ENCODE peak calls at places on chromosomes 13 and 19, in four cellular contexts. One of them, this sample, is unnamed.
A peak's percentile ranks its signal among the peaks of the same experiment; 100 is the strongest.

GRCh38 chr19:51473009-51473707 is 5.2 kb upstream of the CEACAM18 start:
- DNase-seq in fibroblast of lung: peak; percentile 23
- DNase-seq in K562: peak; percentile 80
- DNase-seq in mammary epithelial cell: peak; percentile 50
- DNase-seq in this sample: peak; percentile 87

GRCh38 chr19:18587962-18588610 is 512 bp upstream of the REX1BD start:
- DNase-seq in fibroblast of lung: no peak
- DNase-seq in K562: no peak
- DNase-seq in mammary epithelial cell: no peak
- DNase-seq in this sample: no peak

GRCh38 chr19:18745931-18746330 is 45.2 kb downstream of the COMP start:
- DNase-seq in K562: no peak
- DNase-seq in mammary epithelial cell: no peak
- DNase-seq in fibroblast of lung: no peak
- DNase-seq in this sample: no peak

GRCh38 chr19:6734096-6734696 is 3.2 kb downstream of the GPR108 start:
- DNase-seq in K562: no peak
- DNase-seq in fibroblast of lung: no peak
- DNase-seq in mammary epithelial cell: no peak
- DNase-seq in this sample: no peak

GRCh38 chr13:70623260-70623659 is 515.0 kb upstream of the KLHL1 start:
- DNase-seq in mammary epithelial cell: no peak
- DNase-seq in K562: no peak
- DNase-seq in fibroblast of lung: peak; percentile 3
- DNase-seq in this sample: no peak

GRCh38 chr13:73722120-73722519 is 412.1 kb downstream of the KLF12 start:
- DNase-seq in K562: no peak
- DNase-seq in mammary epithelial cell: peak; percentile 94
- DNase-seq in fibroblast of lung: peak; percentile 86
- DNase-seq in this sample: peak; percentile 58

GRCh38 chr13:40445557-40445990 is 220.9 kb downstream of the FOXO1 start:
- DNase-seq in fibroblast of lung: peak; percentile 97
- DNase-seq in mammary epithelial cell: peak; percentile 98
- DNase-seq in K562: no peak
- DNase-seq in this sample: peak; percentile 14

GRCh38 chr19:1270168-1270853 is 1.2 kb downstream of the CIRBP start:
- DNase-seq in mammary epithelial cell: no peak
- DNase-seq in K562: no peak
- DNase-seq in fibroblast of lung: no peak
- DNase-seq in this sample: peak; percentile 17

GRCh38 chr19:7257148-7258041 is 36.8 kb downstream of the INSR start:
- DNase-seq in fibroblast of lung: peak; percentile 85
- DNase-seq in mammary epithelial cell: peak; percentile 76
- DNase-seq in K562: peak; percentile 24
- DNase-seq in this sample: no peak

GRCh38 chr13:107242138-107242537 is 674.2 kb upstream of the ARGLU1 start:
- DNase-seq in K562: no peak
- DNase-seq in fibroblast of lung: no peak
- DNase-seq in mammary epithelial cell: no peak
- DNase-seq in this sample: no peak

GRCh38 chr19:17996826-17997316 is 11.1 kb upstream of the ARRDC2 start:
- DNase-seq in fibroblast of lung: peak; percentile 29
- DNase-seq in mammary epithelial cell: peak; percentile 51
- DNase-seq in K562: peak; percentile 82
- DNase-seq in this sample: peak; percentile 85

GRCh38 chr19:39252458-39252857 is 3.8 kb upstream of the IFNL4 start:
- DNase-seq in mammary epithelial cell: no peak
- DNase-seq in fibroblast of lung: no peak
- DNase-seq in K562: no peak
- DNase-seq in this sample: no peak

GRCh38 chr19:39193785-39194184 is 3.0 kb upstream of the NCCRP1 start:
- DNase-seq in K562: no peak
- DNase-seq in fibroblast of lung: no peak
- DNase-seq in mammary epithelial cell: no peak
- DNase-seq in this sample: no peak

GRCh38 chr13:30303269-30303668 is 4.1 kb downstream of the KATNAL1 start:
- DNase-seq in K562: no peak
- DNase-seq in fibroblast of lung: no peak
- DNase-seq in mammary epithelial cell: no peak
- DNase-seq in this sample: no peak

GRCh38 chr13:99045396-99045795 is 67.5 kb upstream of the DOCK9 start:
- DNase-seq in K562: no peak
- DNase-seq in mammary epithelial cell: no peak
- DNase-seq in fibroblast of lung: peak; percentile 67
- DNase-seq in this sample: no peak

GRCh38 chr13:106182404-106182803 is 353.1 kb downstream of the EFNB2 start:
- DNase-seq in fibroblast of lung: peak; percentile 96
- DNase-seq in mammary epithelial cell: peak; percentile 92
- DNase-seq in K562: no peak
- DNase-seq in this sample: no peak

GRCh38 chr19:7251502-7251901 is 42.7 kb downstream of the INSR start:
- DNase-seq in fibroblast of lung: no peak
- DNase-seq in K562: peak; percentile 2
- DNase-seq in mammary epithelial cell: no peak
- DNase-seq in this sample: no peak

GRCh38 chr13:27556109-27556508 is 64.2 kb downstream of the LNX2 start:
- DNase-seq in K562: no peak
- DNase-seq in fibroblast of lung: peak; percentile 67
- DNase-seq in mammary epithelial cell: peak; percentile 29
- DNase-seq in this sample: no peak

GRCh38 chr13:97391201-97391600 is 42.8 kb upstream of the RAP2A start:
- DNase-seq in mammary epithelial cell: no peak
- DNase-seq in K562: no peak
- DNase-seq in fibroblast of lung: peak; percentile 49
- DNase-seq in this sample: no peak

GRCh38 chr13:85503797-85504196 is 295.4 kb downstream of the SLITRK6 start:
- DNase-seq in mammary epithelial cell: peak; percentile 80
- DNase-seq in K562: no peak
- DNase-seq in fibroblast of lung: peak; percentile 88
- DNase-seq in this sample: no peak

GRCh38 chr13:99406799-99407201 is 94.5 kb upstream of the TM9SF2 start:
- DNase-seq in K562: no peak
- DNase-seq in fibroblast of lung: no peak
- DNase-seq in mammary epithelial cell: no peak
- DNase-seq in this sample: no peak

GRCh38 chr13:80121038-80121437 is 219.9 kb downstream of the SPRY2 start:
- DNase-seq in fibroblast of lung: peak; percentile 28
- DNase-seq in K562: no peak
- DNase-seq in mammary epithelial cell: no peak
- DNase-seq in this sample: no peak
- H3K4me1 ChIP-seq in fibroblast of lung: peaks cover 2% of the 10 kb centered on the region
- H3K4me1 ChIP-seq in K562: no peaks in the 10 kb centered on the region
- H3K4me1 ChIP-seq in mammary epithelial cell: no peaks in the 10 kb centered on the region
- H3K4me1 ChIP-seq in this sample: peaks cover 22% of the 10 kb centered on the region

GRCh38 chr19:4083677-4084546 is 17.2 kb upstream of the ZBTB7A start:
- DNase-seq in mammary epithelial cell: no peak
- DNase-seq in K562: no peak
- DNase-seq in fibroblast of lung: no peak
- DNase-seq in this sample: peak; percentile 50

GRCh38 chr19:4081441-4082129 is 14.9 kb upstream of the ZBTB7A start:
- DNase-seq in K562: peak; percentile 58
- DNase-seq in fibroblast of lung: no peak
- DNase-seq in mammary epithelial cell: no peak
- DNase-seq in this sample: peak; percentile 40

GRCh38 chr19:4086336-4086953 is 19.7 kb upstream of the ZBTB7A start:
- DNase-seq in mammary epithelial cell: no peak
- DNase-seq in K562: no peak
- DNase-seq in fibroblast of lung: no peak
- DNase-seq in this sample: no peak

GRCh38 chr19:4082172-4082571 is 15.5 kb upstream of the ZBTB7A start:
- DNase-seq in fibroblast of lung: no peak
- DNase-seq in mammary epithelial cell: no peak
- DNase-seq in K562: no peak
- DNase-seq in this sample: no peak

DNA sequence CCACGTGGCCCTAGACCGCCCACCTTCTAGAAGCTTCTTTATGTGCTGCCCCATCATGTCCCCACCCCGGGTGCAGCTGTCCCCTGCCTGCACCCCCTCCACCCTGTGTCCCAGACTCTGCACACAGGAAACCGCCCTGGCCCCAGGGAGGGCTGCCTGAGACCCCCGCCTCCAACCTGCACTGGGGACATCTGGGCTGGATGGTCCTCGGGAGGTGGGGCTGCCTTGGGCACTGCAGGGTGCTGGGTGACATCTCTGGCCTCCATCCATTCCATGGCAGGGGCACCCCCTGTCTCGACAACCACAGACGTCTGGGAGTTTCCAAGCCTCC is 17.8 kb upstream of the ZBTB7A start:
- DNase-seq in fibroblast of lung: no peak
- DNase-seq in K562: no peak
- DNase-seq in mammary epithelial cell: no peak
- DNase-seq in this sample: no peak
- TF ChIP-seq EZH2 in fibroblast of lung: no peak
- TF ChIP-seq EZH2 in K562: no peak
- TF ChIP-seq EZH2 in mammary epithelial cell: no peak
- TF ChIP-seq EZH2 in this sample: no peak

GRCh38 chr13:44422755-44423643 is 49.4 kb downstream of the SERP2 start:
- DNase-seq in mammary epithelial cell: no peak
- DNase-seq in fibroblast of lung: no peak
- DNase-seq in K562: no peak
- DNase-seq in this sample: no peak

GRCh38 chr13:44426461-44426860 is 52.8 kb downstream of the SERP2 start:
- DNase-seq in fibroblast of lung: no peak
- DNase-seq in K562: no peak
- DNase-seq in mammary epithelial cell: no peak
- DNase-seq in this sample: no peak

GRCh38 chr13:44425815-44426078 is 52.1 kb downstream of the SERP2 start:
- DNase-seq in mammary epithelial cell: no peak
- DNase-seq in K562: no peak
- DNase-seq in fibroblast of lung: no peak
- DNase-seq in this sample: no peak

GRCh38 chr13:44423824-44424223 is 50.2 kb downstream of the SERP2 start:
- DNase-seq in K562: no peak
- DNase-seq in mammary epithelial cell: no peak
- DNase-seq in fibroblast of lung: no peak
- DNase-seq in this sample: no peak

GRCh38 chr13:44425041-44425814 is 51.6 kb downstream of the SERP2 start:
- DNase-seq in mammary epithelial cell: no peak
- DNase-seq in fibroblast of lung: no peak
- DNase-seq in K562: no peak
- DNase-seq in this sample: no peak
- H3K4me1 ChIP-seq in mammary epithelial cell: no peaks in the 10 kb centered on the region
- H3K4me1 ChIP-seq in fibroblast of lung: no peaks in the 10 kb centered on the region
- H3K4me1 ChIP-seq in K562: peaks cover 4% of the 10 kb centered on the region
- H3K4me1 ChIP-seq in this sample: no peaks in the 10 kb centered on the region

DNA sequence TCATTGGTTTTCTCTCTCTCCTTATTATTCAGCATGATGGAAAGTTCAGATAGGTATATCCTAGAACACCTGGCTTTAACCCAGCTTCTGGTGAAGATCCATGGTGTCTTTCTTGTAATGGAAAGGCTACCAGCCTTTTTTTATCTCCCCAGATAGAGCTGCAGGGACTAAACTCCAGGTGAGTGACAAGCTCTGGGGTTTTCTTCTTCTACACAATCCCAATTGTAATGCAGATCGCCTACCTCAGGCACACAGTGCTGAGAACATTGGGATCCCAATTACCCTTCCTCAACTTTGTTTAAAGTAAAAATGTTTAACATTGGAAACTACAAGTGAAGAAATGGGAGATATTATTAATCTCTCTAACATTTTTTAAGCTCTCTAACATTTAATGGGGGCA is 1851.7 kb downstream of the PCDH9 start:
- DNase-seq in K562: no peak
- DNase-seq in fibroblast of lung: no peak
- DNase-seq in mammary epithelial cell: no peak
- DNase-seq in this sample: peak; percentile 9
- TF ChIP-seq EZH2 in K562: no peak
- TF ChIP-seq EZH2 in fibroblast of lung: no peak
- TF ChIP-seq EZH2 in mammary epithelial cell: no peak
- TF ChIP-seq EZH2 in this sample: no peak

GRCh38 chr13:113855931-113856715 is 7.8 kb downstream of the GAS6 start:
- DNase-seq in mammary epithelial cell: no peak
- DNase-seq in fibroblast of lung: no peak
- DNase-seq in K562: no peak
- DNase-seq in this sample: no peak
- H3K4me1 ChIP-seq in mammary epithelial cell: peaks cover 50% of the 10 kb centered on the region
- H3K4me1 ChIP-seq in fibroblast of lung: peaks cover 40% of the 10 kb centered on the region
- H3K4me1 ChIP-seq in K562: peaks cover 61% of the 10 kb centered on the region
- H3K4me1 ChIP-seq in this sample: peaks cover 17% of the 10 kb centered on the region

GRCh38 chr13:21053231-21053630 is 8.2 kb downstream of the LATS2 start:
- DNase-seq in mammary epithelial cell: peak; percentile 55
- DNase-seq in K562: no peak
- DNase-seq in fibroblast of lung: no peak
- DNase-seq in this sample: no peak
- TF ChIP-seq EZH2 in mammary epithelial cell: no peak
- TF ChIP-seq EZH2 in K562: no peak
- TF ChIP-seq EZH2 in fibroblast of lung: no peak
- TF ChIP-seq EZH2 in this sample: no peak